ENCODE peak calls at places on chromosomes 11 and 22, in seven cellular contexts. J, V, C, F, B, A and O are unnamed samples.

GRCh38 chr11:72263363-72263762 is 19.4 kb upstream of the PHOX2A start:
- DNase-seq in J (peak; percentile 50), V (peak; percentile 23), C (peak; percentile 82), F (no peak), B (peak; percentile 53), A (no peak), O (peak; percentile 49)

GRCh38 chr11:57311109-57311936 is 13.4 kb downstream of the TNKS1BP1 start:
- DNase-seq in J (peak; percentile 98), V (peak; percentile 91), C (peak; percentile 97), F (peak; percentile 93), B (peak; percentile 92), A (peak; percentile 86), O (peak; percentile 81)

GRCh38 chr11:17077240-17077519 is 287 bp downstream of the RPS13 start:
- DNase-seq in J (no peak), V (no peak), C (no peak), F (no peak), B (no peak), A (no peak), O (peak; percentile 56)

GRCh38 chr11:121099885-121100284 is 1.2 kb upstream of the TECTA start:
- DNase-seq in J (peak; percentile 5), V (no peak), C (peak; percentile 64), F (no peak), B (no peak), A (no peak), O (no peak)

GRCh38 chr11:25566298-25567200 is 765.4 kb upstream of the ANO3 start:
- DNase-seq in J (no peak), V (no peak), C (no peak), F (peak; percentile 50), B (no peak), A (no peak), O (no peak)

GRCh38 chr11:126588630-126589491 is 233.4 kb downstream of the ST3GAL4 start:
- DNase-seq in J (no peak), V (no peak), C (no peak), F (no peak), B (no peak), A (no peak), O (no peak)

GRCh38 chr11:78188809-78189724 is at the start of gene USP35:
- DNase-seq in J (no peak), V (no peak), C (no peak), F (no peak), B (no peak), A (no peak), O (no peak)

GRCh38 chr11:125777309-125777708 is 1.3 kb downstream of the PATE2 start:
- DNase-seq in J (no peak), V (no peak), C (peak; percentile 47), F (no peak), B (no peak), A (no peak), O (no peak)

GRCh38 chr11:18384157-18384641 is 10.2 kb upstream of the LDHA start:
- DNase-seq in J (peak; percentile 89), V (peak; percentile 92), C (peak; percentile 79), F (peak; percentile 67), B (peak; percentile 94), A (peak; percentile 16), O (no peak)

GRCh38 chr22:38172489-38173155 is 9.0 kb downstream of the PLA2G6 start:
- DNase-seq in J (no peak), V (no peak), C (peak; percentile 65), F (peak; percentile 49), B (no peak), A (no peak), O (no peak)

GRCh38 chr11:132347156-132348090 is 977.0 kb downstream of the NTM start:
- DNase-seq in J (no peak), V (no peak), C (no peak), F (no peak), B (no peak), A (no peak), O (no peak)

GRCh38 chr11:126115253-126115540 is 52.5 kb upstream of the CDON start:
- DNase-seq in J (no peak), V (no peak), C (no peak), F (peak; percentile 47), B (no peak), A (no peak), O (no peak)

GRCh38 chr22:47174671-47175111 is 412.2 kb downstream of the TBC1D22A start:
- DNase-seq in J (no peak), V (no peak), C (no peak), F (no peak), B (no peak), A (no peak), O (peak; percentile 27)

GRCh38 chr11:12917830-12918229 is 91.3 kb upstream of the RASSF10 start:
- DNase-seq in J (no peak), V (no peak), C (no peak), F (no peak), B (no peak), A (no peak), O (no peak)

GRCh38 chr11:65551572-65552398 is 6.4 kb downstream of the LTBP3 start:
- DNase-seq in J (no peak), V (no peak), C (peak; percentile 22), F (peak; percentile 77), B (peak; percentile 81), A (peak; percentile 62), O (no peak)

GRCh38 chr11:68298659-68299516 is 13.5 kb upstream of the LRP5 start:
- DNase-seq in J (no peak), V (no peak), C (no peak), F (no peak), B (peak; percentile 58), A (no peak), O (no peak)

GRCh38 chr11:84408946-84409411 is 1122.8 kb upstream of the CCDC90B start:
- DNase-seq in J (no peak), V (peak; percentile 32), C (no peak), F (no peak), B (no peak), A (no peak), O (no peak)

GRCh38 chr11:26626346-26626745 is 54.3 kb upstream of the MUC15 start:
- DNase-seq in J (peak; percentile 80), V (no peak), C (no peak), F (no peak), B (peak; percentile 13), A (no peak), O (no peak)

GRCh38 chr11:120432056-120433018 is 79.2 kb upstream of the GRIK4 start:
- DNase-seq in J (peak; percentile 96), V (peak; percentile 99), C (peak; percentile 100), F (peak; percentile 68), B (peak; percentile 85), A (no peak), O (no peak)

GRCh38 chr11:59616396-59616982 is 915 bp upstream of the OSBP start:
- DNase-seq in J (no peak), V (no peak), C (no peak), F (no peak), B (no peak), A (no peak), O (no peak)

GRCh38 chr11:33471541-33471940 is 214.4 kb downstream of the HIPK3 start:
- DNase-seq in J (no peak), V (no peak), C (no peak), F (no peak), B (no peak), A (no peak), O (no peak)

GRCh38 chr11:28342704-28343103 is 234.5 kb downstream of the METTL15 start:
- DNase-seq in J (peak; percentile 3), V (no peak), C (peak; percentile 50), F (no peak), B (peak; percentile 12), A (no peak), O (no peak)

GRCh38 chr11:28347351-28347750 is 239.2 kb downstream of the METTL15 start:
- DNase-seq in J (no peak), V (no peak), C (no peak), F (no peak), B (no peak), A (no peak), O (no peak)

GRCh38 chr11:28346721-28347120 is 238.5 kb downstream of the METTL15 start:
- DNase-seq in J (no peak), V (no peak), C (no peak), F (no peak), B (no peak), A (no peak), O (no peak)

GRCh38 chr11:28343304-28344233 is 235.4 kb downstream of the METTL15 start:
- DNase-seq in J (peak; percentile 67), V (peak; percentile 48), C (peak; percentile 95), F (no peak), B (peak; percentile 85), A (no peak), O (no peak)

DNA sequence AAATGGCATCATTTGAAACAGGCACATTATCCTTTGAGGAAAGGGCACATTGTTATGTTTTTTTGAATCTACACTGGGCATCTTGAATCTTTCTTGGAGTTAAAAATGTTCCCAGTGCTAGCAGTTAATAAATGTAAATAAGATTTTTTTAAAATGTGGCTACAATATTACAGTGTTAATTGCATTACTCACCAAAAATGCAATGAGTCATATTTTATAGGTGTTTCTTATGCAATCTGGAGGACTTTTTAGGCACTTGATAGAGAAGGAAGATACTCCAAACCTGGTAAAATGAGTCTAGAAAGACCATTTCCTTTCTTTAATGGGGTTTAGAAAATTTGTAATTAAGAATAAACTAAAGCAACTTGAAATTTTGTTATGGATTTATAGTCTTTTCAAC is 238.0 kb downstream of the METTL15 start:
- DNase-seq in J (no peak), V (no peak), C (no peak), F (no peak), B (no peak), A (no peak), O (no peak)
- TF ChIP-seq CTCF in J (no peak), V (no peak), C (no peak), F (no peak), B (no peak), A (no peak), O (no peak)

GRCh38 chr22:27144345-27144744 is 487.0 kb downstream of the MIAT start:
- DNase-seq in J (no peak), V (no peak), C (no peak), F (no peak), B (no peak), A (no peak), O (no peak)
- TF ChIP-seq CTCF in J (no peak), V (no peak), C (no peak), F (no peak), B (no peak), A (no peak), O (no peak)

DNA sequence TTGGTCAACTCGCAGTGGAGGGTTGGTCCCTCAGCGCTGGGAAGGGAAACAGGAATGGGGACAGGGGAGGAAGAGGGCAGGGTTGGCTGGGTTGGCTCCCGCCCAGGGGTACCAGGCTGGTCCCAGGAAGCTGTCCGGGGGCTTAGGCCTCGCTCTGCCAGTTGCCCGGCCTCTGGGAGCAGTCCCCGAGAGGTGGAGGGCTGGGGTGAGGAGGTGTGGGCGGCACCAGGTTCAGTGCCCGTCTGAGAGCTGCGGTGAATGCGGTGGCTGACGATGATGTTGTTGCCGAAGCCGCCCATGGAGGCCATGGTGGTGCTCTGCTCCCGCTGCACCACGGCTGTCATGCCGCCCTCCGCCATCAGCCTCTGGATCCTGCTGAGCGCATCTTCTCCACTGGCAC is 6.0 kb upstream of the CHRM4 start:
- DNase-seq in J (no peak), V (no peak), C (no peak), F (no peak), B (no peak), A (no peak), O (no peak)
- TF ChIP-seq CTCF in J (no peak), V (no peak), C (no peak), F (no peak), B (no peak), A (no peak), O (no peak)

DNA sequence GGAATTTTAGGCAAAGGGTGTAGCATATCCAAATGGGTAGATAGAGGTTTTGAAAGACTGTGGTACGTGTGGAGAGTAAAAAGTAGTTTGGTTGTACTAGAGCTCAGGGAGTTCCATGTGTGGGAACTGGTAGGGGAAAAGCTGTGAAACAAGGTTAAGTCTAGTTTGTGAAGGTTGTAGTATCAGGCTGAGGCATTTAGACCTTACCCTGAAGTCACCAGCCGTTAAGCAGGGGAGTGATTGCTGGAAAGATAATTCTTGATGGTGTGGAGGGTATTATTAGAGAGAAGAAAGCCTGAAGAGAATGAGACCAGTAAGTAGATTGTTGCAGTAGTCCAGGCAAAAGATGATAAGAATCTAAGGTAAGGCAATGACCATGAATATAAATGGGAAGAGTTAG is 68.0 kb downstream of the RNF169 start:
- DNase-seq in J (no peak), V (no peak), C (no peak), F (no peak), B (no peak), A (no peak), O (no peak)
- TF ChIP-seq CTCF in J (no peak), V (no peak), C (no peak), F (no peak), B (no peak), A (no peak), O (no peak)